ENCODE peak calls at places on chromosome X, in seven cellular contexts. H, K, O, Y, E, J and F are unnamed samples.

GRCh38 chrX:57821703-57822375 is 88.4 kb downstream of the ZXDA start:
- DNase-seq in O (peak), E (peak), Y (no peak), H (peak), K (peak), J (peak), F (peak)

GRCh38 chrX:622104-622503 is 8.5 kb upstream of the SHOX start:
- DNase-seq in Y (no peak), J (no peak), E (no peak), O (no peak), H (no peak), K (no peak), F (no peak)

GRCh38 chrX:39816871-39817731 is 280.7 kb downstream of the BCOR start:
- DNase-seq in K (no peak), O (peak), J (no peak), E (no peak), H (no peak), Y (peak), F (no peak)

GRCh38 chrX:129833153-129834004 is 10.3 kb downstream of the ZDHHC9 start:
- DNase-seq in K (no peak), H (no peak), Y (no peak), E (no peak), O (no peak), J (no peak), F (no peak)

GRCh38 chrX:53239474-53239873 is 14.5 kb upstream of the KDM5C start:
- DNase-seq in Y (no peak), E (peak), J (no peak), K (no peak), O (peak), H (no peak), F (peak)

GRCh38 chrX:135981662-135982061 is 3.6 kb upstream of the SLC9A6 start:
- DNase-seq in J (no peak), H (no peak), E (no peak), K (no peak), O (no peak), Y (no peak), F (no peak)

GRCh38 chrX:75784689-75785491 is at the start of gene MAGEE2:
- DNase-seq in K (no peak), E (peak), Y (no peak), H (no peak), J (peak), O (no peak), F (no peak)

GRCh38 chrX:27186671-27187070 is 276.5 kb downstream of the PPP4R3C start:
- DNase-seq in K (peak), H (peak), Y (no peak), O (peak), J (peak), E (peak), F (peak)

GRCh38 chrX:109862386-109862910 is 129.4 kb upstream of the ACSL4 start:
- DNase-seq in Y (no peak), K (no peak), H (no peak), O (no peak), J (no peak), E (no peak), F (no peak)

GRCh38 chrX:45769919-45770582 is 569.4 kb upstream of the DIPK2B start:
- DNase-seq in E (peak), K (no peak), J (peak), Y (no peak), O (peak), H (peak), F (no peak)

GRCh38 chrX:68935362-68935761 is 106.5 kb downstream of the EFNB1 start:
- DNase-seq in O (no peak), E (no peak), Y (no peak), H (no peak), K (no peak), J (no peak), F (no peak)

GRCh38 chrX:18707442-18708049 is at the start of gene PPEF1:
- DNase-seq in H (no peak), J (peak), K (no peak), E (no peak), O (peak), Y (no peak), F (peak)

GRCh38 chrX:7069556-7069955 is 78.0 kb upstream of the STS start:
- DNase-seq in Y (no peak), O (no peak), J (no peak), K (no peak), H (no peak), E (no peak), F (no peak)

GRCh38 chrX:76428243-76429130 is 977 bp downstream of the MAGEE1 start:
- DNase-seq in K (no peak), Y (no peak), E (no peak), H (no peak), J (peak), O (no peak), F (no peak)

GRCh38 chrX:40960041-40960440 is 125.2 kb upstream of the USP9X start:
- DNase-seq in H (no peak), Y (no peak), K (no peak), E (no peak), O (no peak), J (no peak), F (no peak)

GRCh38 chrX:1316527-1316926 is 20.1 kb upstream of the IL3RA start:
- DNase-seq in H (no peak), O (no peak), J (no peak), E (no peak), Y (no peak), K (no peak), F (no peak)

GRCh38 chrX:95152810-95153209 is 1478.8 kb downstream of the FAM133A start:
- DNase-seq in K (no peak), Y (no peak), J (no peak), O (no peak), H (no peak), E (no peak), F (no peak)

GRCh38 chrX:7574325-7574724 is 268.6 kb upstream of the VCX start:
- DNase-seq in H (no peak), Y (no peak), E (peak), O (no peak), K (no peak), J (no peak), F (peak)

GRCh38 chrX:24662344-24662743 is 15.2 kb upstream of the PCYT1B start:
- DNase-seq in Y (no peak), H (no peak), E (peak), K (no peak), O (no peak), J (no peak), F (no peak)

GRCh38 chrX:70293621-70294020 is 3.7 kb downstream of the KIF4A start:
- DNase-seq in H (no peak), J (no peak), E (no peak), Y (no peak), O (no peak), K (no peak), F (no peak)

GRCh38 chrX:47313056-47313455 is 57.3 kb upstream of the ZNF157 start:
- DNase-seq in O (no peak), H (no peak), E (no peak), J (no peak), K (no peak), Y (no peak), F (no peak)

GRCh38 chrX:108664701-108665100 is 71.7 kb downstream of the IRS4 start:
- DNase-seq in O (no peak), E (no peak), K (no peak), Y (no peak), J (no peak), H (no peak), F (no peak)

GRCh38 chrX:39261446-39262147 is 460.3 kb downstream of the MID1IP1 start:
- DNase-seq in E (peak), O (peak), K (peak), H (no peak), Y (no peak), J (peak), F (no peak)

GRCh38 chrX:16853537-16853936 is 16.6 kb downstream of the RBBP7 start:
- DNase-seq in E (no peak), J (no peak), Y (no peak), O (no peak), H (no peak), K (no peak), F (no peak)

GRCh38 chrX:107675823-107676555 is 47.7 kb downstream of the PRPS1 start:
- DNase-seq in E (no peak), Y (no peak), J (no peak), K (no peak), O (no peak), H (no peak), F (no peak)

GRCh38 chrX:102808336-102808735 is 87.8 kb downstream of the GPRASP3 start:
- DNase-seq in E (no peak), Y (no peak), J (no peak), O (no peak), K (no peak), H (no peak), F (no peak)

GRCh38 chrX:154378059-154378798 is 866 bp upstream of the EMD start:
- DNase-seq in Y (no peak), E (no peak), H (no peak), K (no peak), O (peak), J (peak), F (peak)

GRCh38 chrX:18984381-18985185 is 669 bp upstream of the PHKA2 start:
- DNase-seq in H (peak), Y (no peak), K (peak), J (peak), O (peak), E (peak), F (peak)

GRCh38 chrX:143571521-143571920 is 54.2 kb upstream of the SPANXN3 start:
- DNase-seq in O (no peak), J (no peak), H (no peak), Y (no peak), K (no peak), E (no peak), F (no peak)

GRCh38 chrX:25015486-25016360 is at the start of gene ARX:
- DNase-seq in E (peak), Y (no peak), K (peak), O (peak), J (peak), H (no peak), F (no peak)

GRCh38 chrX:4547218-4547836 is 833.9 kb upstream of the PRKX start:
- DNase-seq in O (peak), Y (no peak), H (peak), J (peak), K (peak), E (peak), F (peak)

GRCh38 chrX:135112096-135112729 is 8.1 kb downstream of the ETDB start:
- DNase-seq in E (no peak), Y (no peak), H (no peak), J (peak), O (peak), K (peak), F (no peak)

GRCh38 chrX:9153299-9153698 is 119.4 kb upstream of the FAM9B start:
- DNase-seq in H (no peak), E (no peak), K (no peak), Y (no peak), J (no peak), O (no peak), F (no peak)

GRCh38 chrX:34467437-34467836 is 189.6 kb downstream of the TMEM47 start:
- DNase-seq in H (no peak), J (no peak), E (no peak), K (no peak), Y (no peak), O (no peak), F (no peak)

GRCh38 chrX:72479324-72480274 is 93.0 kb downstream of the HDAC8 start:
- DNase-seq in Y (no peak), O (no peak), K (no peak), J (no peak), H (no peak), E (peak), F (no peak)
- TF ChIP-seq JUND in Y (no peak), O (no peak), K (no peak), J (no peak), H (no peak), E (no peak), F (no peak)

GRCh38 chrX:93591398-93591797 is 82.0 kb downstream of the NAP1L3 start:
- DNase-seq in H (no peak), Y (no peak), K (no peak), E (no peak), O (no peak), J (no peak), F (no peak)

DNA sequence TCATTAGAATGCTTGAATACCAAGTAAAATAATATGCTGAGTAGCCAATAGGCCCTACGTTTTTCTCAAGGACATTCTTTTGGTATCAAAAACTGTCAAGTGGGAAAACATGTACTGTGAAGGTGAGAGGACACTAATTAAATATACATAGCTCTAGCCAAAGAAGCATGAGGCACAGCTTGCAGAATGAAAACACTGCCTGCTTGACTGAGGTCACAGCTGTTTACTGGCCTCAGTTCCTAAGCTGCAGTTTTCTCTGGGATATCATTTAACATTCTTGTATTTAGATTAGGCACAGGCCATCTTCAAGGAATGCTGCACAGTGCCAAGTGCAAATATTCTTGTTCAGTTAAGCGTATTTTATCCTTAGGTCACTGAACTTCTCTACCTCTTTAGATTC is 78.6 kb downstream of the NAP1L3 start:
- DNase-seq in H (no peak), K (no peak), Y (no peak), O (no peak), J (no peak), E (no peak), F (no peak)
- TF ChIP-seq JUND in H (no peak), K (no peak), Y (no peak), O (no peak), J (no peak), E (no peak), F (no peak)

GRCh38 chrX:15143825-15144121 is 126.1 kb downstream of the ASB9 start:
- DNase-seq in K (no peak), J (no peak), E (no peak), Y (no peak), H (no peak), O (no peak), F (no peak)
- TF ChIP-seq JUND in K (no peak), J (no peak), E (no peak), Y (no peak), H (no peak), O (no peak), F (no peak)

GRCh38 chrX:111409326-111409725 is 2.7 kb downstream of the DCX start:
- DNase-seq in J (no peak), O (no peak), H (no peak), K (no peak), Y (no peak), E (no peak), F (no peak)
- TF ChIP-seq JUND in J (no peak), O (no peak), H (no peak), K (no peak), Y (no peak), E (no peak), F (no peak)

DNA sequence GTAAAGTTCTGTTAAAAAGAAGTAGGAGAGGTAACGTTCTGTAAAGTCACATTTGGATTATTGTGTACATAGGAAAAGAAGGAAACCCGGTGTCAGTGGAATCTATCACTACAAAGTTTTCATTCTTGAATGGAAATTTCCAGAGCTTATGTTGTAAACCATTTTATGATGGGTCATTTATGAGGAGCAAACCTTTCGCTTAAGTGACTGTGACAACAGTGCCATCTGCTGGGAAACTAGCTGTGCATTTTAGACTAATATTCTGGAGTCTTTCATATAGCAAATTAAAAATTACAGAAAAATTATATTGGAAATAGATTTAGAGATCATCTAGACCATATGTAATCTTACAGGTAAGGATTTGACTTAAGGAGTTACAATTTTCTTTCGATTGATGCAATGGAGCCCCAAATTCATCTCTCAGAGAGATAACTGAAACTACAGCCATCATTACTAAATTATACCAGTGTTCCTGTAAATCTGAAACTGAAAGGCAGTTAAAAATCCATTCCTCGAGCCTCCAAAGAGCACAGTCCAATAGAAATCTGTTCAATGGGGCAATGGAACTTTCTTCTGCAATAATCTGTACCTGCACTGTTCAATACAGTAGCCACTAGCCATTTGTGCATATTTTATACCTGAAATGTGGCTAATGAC is 26.9 kb downstream of the ASB9 start:
- DNase-seq in O (peak), K (peak), H (peak), Y (no peak), E (peak), J (peak), F (peak)
- TF ChIP-seq JUND in O (no peak), K (no peak), H (no peak), Y (no peak), E (no peak), J (no peak), F (no peak)

GRCh38 chrX:125203737-125204578 is 115.7 kb upstream of the TEX13C start:
- DNase-seq in K (no peak), Y (no peak), H (no peak), J (peak), O (no peak), E (no peak), F (no peak)
- TF ChIP-seq JUND in K (no peak), Y (no peak), H (no peak), J (no peak), O (no peak), E (no peak), F (no peak)

GRCh38 chrX:153032397-153033118 is 23.7 kb upstream of the PNMA3 start:
- DNase-seq in K (peak), Y (no peak), H (no peak), E (peak), J (peak), O (peak), F (peak)
- TF ChIP-seq JUND in K (no peak), Y (no peak), H (no peak), E (no peak), J (no peak), O (no peak), F (no peak)

GRCh38 chrX:42450228-42450627 is 327.7 kb downstream of the PPP1R2C start:
- DNase-seq in J (no peak), Y (no peak), O (no peak), E (no peak), H (no peak), K (no peak), F (no peak)
- TF ChIP-seq JUND in J (no peak), Y (no peak), O (no peak), E (no peak), H (no peak), K (no peak), F (no peak)

GRCh38 chrX:72461288-72461687 is 111.4 kb downstream of the HDAC8 start:
- DNase-seq in J (no peak), E (no peak), O (no peak), H (no peak), K (no peak), Y (no peak), F (no peak)
- TF ChIP-seq JUND in J (no peak), E (no peak), O (no peak), H (no peak), K (no peak), Y (no peak), F (no peak)